ENCODE peak calls at places on chromosomes 6 and 20, in seven cellular contexts. W, J, H, X, Y, U and E are unnamed samples.

GRCh38 chr6:14549319-14549770 is 431.8 kb downstream of the CD83 start:
- DNase-seq in W (no peak), J (no peak), H (no peak), X (no peak), Y (no peak), U (no peak), E (no peak)

GRCh38 chr6:157099912-157100593 is 223.3 kb downstream of the TMEM242 start:
- DNase-seq in W (no peak), J (no peak), H (no peak), X (no peak), Y (no peak), U (no peak), E (no peak)

GRCh38 chr20:41738584-41739193 is 120.5 kb upstream of the CHD6 start:
- DNase-seq in W (peak; percentile 64), J (peak; percentile 41), H (peak; percentile 68), X (peak; percentile 31), Y (peak; percentile 74), U (peak; percentile 69), E (peak; percentile 26)

GRCh38 chr6:11921017-11921438 is 91.1 kb upstream of the HIVEP1 start:
- DNase-seq in W (peak; percentile 48), J (no peak), H (peak; percentile 86), X (peak; percentile 95), Y (no peak), U (peak; percentile 70), E (peak; percentile 96)

GRCh38 chr6:37173573-37174195 is 3.7 kb downstream of the PIM1 start:
- DNase-seq in W (no peak), J (no peak), H (no peak), X (no peak), Y (no peak), U (no peak), E (no peak)

GRCh38 chr6:168956141-168956838 is 297.4 kb downstream of the THBS2 start:
- DNase-seq in W (no peak), J (no peak), H (peak; percentile 16), X (peak; percentile 33), Y (no peak), U (no peak), E (peak; percentile 1)

GRCh38 chr20:33893314-33893713 is 82.2 kb downstream of the CHMP4B start:
- DNase-seq in W (no peak), J (no peak), H (no peak), X (peak; percentile 90), Y (no peak), U (peak; percentile 90), E (peak; percentile 64)

GRCh38 chr20:58457083-58457680 is 58.0 kb downstream of the APCDD1L start:
- DNase-seq in W (no peak), J (no peak), H (no peak), X (peak; percentile 97), Y (no peak), U (peak; percentile 90), E (peak; percentile 69)

GRCh38 chr6:2877960-2878359 is 25.1 kb downstream of the SERPINB9 start:
- DNase-seq in W (no peak), J (no peak), H (no peak), X (no peak), Y (no peak), U (peak; percentile 90), E (no peak)

GRCh38 chr20:38349856-38350255 is 3.6 kb downstream of the LBP start:
- DNase-seq in W (no peak), J (no peak), H (no peak), X (no peak), Y (no peak), U (no peak), E (no peak)

GRCh38 chr20:38002422-38002821 is 30.8 kb downstream of the TTI1 start:
- DNase-seq in W (no peak), J (no peak), H (no peak), X (no peak), Y (no peak), U (peak; percentile 99), E (no peak)

GRCh38 chr20:60372822-60373221 is 414.6 kb downstream of the CDH26 start:
- DNase-seq in W (no peak), J (no peak), H (no peak), X (no peak), Y (no peak), U (no peak), E (no peak)

GRCh38 chr20:3932277-3933073 is 43.3 kb downstream of the PANK2 start:
- DNase-seq in W (no peak), J (no peak), H (no peak), X (peak; percentile 29), Y (no peak), U (peak; percentile 47), E (peak; percentile 55)

GRCh38 chr20:3935295-3935955 is 46.2 kb downstream of the PANK2 start:
- DNase-seq in W (no peak), J (no peak), H (no peak), X (no peak), Y (no peak), U (no peak), E (peak; percentile 38)

GRCh38 chr20:3934628-3935027 is 45.4 kb downstream of the PANK2 start:
- DNase-seq in W (no peak), J (no peak), H (no peak), X (peak; percentile 43), Y (no peak), U (no peak), E (no peak)

GRCh38 chr20:3931664-3932063 is 42.5 kb downstream of the PANK2 start:
- DNase-seq in W (no peak), J (no peak), H (no peak), X (peak; percentile 30), Y (no peak), U (no peak), E (no peak)

GRCh38 chr20:3933126-3933684 is 44.0 kb downstream of the PANK2 start:
- DNase-seq in W (no peak), J (no peak), H (no peak), X (no peak), Y (no peak), U (no peak), E (no peak)
- H3K9ac ChIP-seq in W (no peak overlapping the region), J (no peak overlapping the region), H (no peak overlapping the region), X (no peak overlapping the region), Y (no peak overlapping the region), U (no peak overlapping the region), E (peak overlapping the region; percentile 81)

GRCh38 chr6:124010574-124010973 is 206.9 kb downstream of the NKAIN2 start:
- DNase-seq in W (no peak), J (no peak), H (no peak), X (no peak), Y (no peak), U (no peak), E (no peak)
- H2BK120ac ChIP-seq in W (no peak overlapping the region), J (no peak overlapping the region), H (no peak overlapping the region), X (no peak overlapping the region), Y (no peak overlapping the region), U (no peak overlapping the region), E (no peak overlapping the region)

GRCh38 chr6:87848616-87849015 is 146.6 kb upstream of the AKIRIN2 start:
- DNase-seq in W (no peak), J (no peak), H (no peak), X (no peak), Y (no peak), U (peak; percentile 99), E (no peak)

GRCh38 chr6:87847135-87847829 is 145.2 kb upstream of the AKIRIN2 start:
- DNase-seq in W (no peak), J (no peak), H (no peak), X (no peak), Y (no peak), U (no peak), E (no peak)

GRCh38 chr6:87847830-87848210 is 145.8 kb upstream of the AKIRIN2 start:
- DNase-seq in W (no peak), J (no peak), H (no peak), X (no peak), Y (no peak), U (no peak), E (no peak)

GRCh38 chr6:87846446-87846845 is 144.4 kb upstream of the AKIRIN2 start:
- DNase-seq in W (no peak), J (no peak), H (no peak), X (no peak), Y (no peak), U (no peak), E (no peak)

DNA sequence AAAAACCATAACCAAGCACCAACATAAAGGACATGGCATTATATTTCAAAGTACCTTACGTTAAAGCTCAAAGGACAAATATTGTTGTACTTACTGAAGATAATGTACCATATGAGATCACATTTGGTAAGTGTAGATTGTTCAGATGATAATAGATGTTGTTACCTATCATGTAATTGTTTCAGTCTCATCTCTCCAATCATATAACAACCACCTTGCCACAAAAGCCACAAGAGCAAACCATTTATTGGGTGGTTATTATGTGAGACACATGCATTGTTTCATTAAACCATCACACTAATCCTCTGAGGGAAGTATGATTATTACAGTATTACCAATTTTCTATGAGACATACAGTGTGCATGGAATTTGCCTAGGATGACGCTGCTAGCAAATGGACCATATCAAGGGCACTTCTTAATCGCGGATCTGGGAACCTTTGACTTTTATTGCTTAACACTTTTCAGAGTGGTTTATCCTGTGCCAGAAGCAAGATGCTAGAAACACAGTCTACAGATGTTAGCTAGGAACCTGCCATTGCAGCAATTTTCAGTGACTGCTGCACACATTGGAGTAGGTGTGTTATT is 149.7 kb upstream of the AKIRIN2 start:
- DNase-seq in W (no peak), J (no peak), H (no peak), X (no peak), Y (no peak), U (no peak), E (no peak)
- H3K9ac ChIP-seq in W (no peak overlapping the region), J (no peak overlapping the region), H (no peak overlapping the region), X (no peak overlapping the region), Y (no peak overlapping the region), U (no peak overlapping the region), E (no peak overlapping the region)

GRCh38 chr6:143974089-143974488 is 34.0 kb downstream of the PLAGL1 start:
- DNase-seq in W (no peak), J (no peak), H (no peak), X (no peak), Y (no peak), U (no peak), E (no peak)
- H2BK120ac ChIP-seq in W (no peak overlapping the region), J (no peak overlapping the region), H (no peak overlapping the region), X (no peak overlapping the region), Y (no peak overlapping the region), U (no peak overlapping the region), E (no peak overlapping the region)

GRCh38 chr6:85421963-85422362 is 27.9 kb upstream of the NT5E start:
- DNase-seq in W (no peak), J (no peak), H (no peak), X (peak; percentile 77), Y (no peak), U (peak; percentile 96), E (no peak)
- H3K9ac ChIP-seq in W (no peak overlapping the region), J (no peak overlapping the region), H (no peak overlapping the region), X (peak overlapping the region; percentile 0), Y (no peak overlapping the region), U (no peak overlapping the region), E (no peak overlapping the region)